ENCODE peak calls at places on chromosomes 5 and 9, in nine cellular contexts. J is Right ventricle myocardium superior; L is posterior vena cava; Z is hypothalamus; H is neuronal stem cell; I is GM04503; A is CD4-positive, CD25-positive, alpha-beta regulatory T cell; F is ACHN; W is lower leg skin. V is an unnamed sample.

GRCh38 chr9:90965141-90965910 is 163.7 kb downstream of the SYK start:
- DNase-seq in L (no peak), Z (no peak), F (no peak), J (no peak), A (no peak), W (no peak), I (no peak), H (no peak), V (no peak)

GRCh38 chr5:81626524-81626923 is 124.4 kb downstream of the SSBP2 start:
- DNase-seq in F (peak), I (peak), L (no peak), W (no peak), Z (no peak), J (no peak), H (no peak), A (no peak), V (peak)

GRCh38 chr5:98308231-98308630 is 465.2 kb upstream of the RGMB start:
- DNase-seq in F (no peak), A (no peak), H (no peak), Z (no peak), J (no peak), I (no peak), W (no peak), L (no peak), V (no peak)

GRCh38 chr9:68951879-68952659 is 61.8 kb downstream of the PRKACG start:
- DNase-seq in J (no peak), F (no peak), H (no peak), I (no peak), Z (no peak), A (no peak), W (no peak), L (no peak), V (no peak)

GRCh38 chr5:147507480-147508126 is 2.3 kb downstream of the DPYSL3 start:
- DNase-seq in A (no peak), H (no peak), F (no peak), Z (no peak), L (no peak), I (peak), W (no peak), J (no peak), V (no peak)

GRCh38 chr9:134215709-134216448 is 51.5 kb upstream of the RNU6ATAC start:
- DNase-seq in Z (no peak), I (no peak), F (no peak), A (no peak), J (peak), W (no peak), H (no peak), L (peak), V (no peak)

GRCh38 chr5:97181856-97182545 is 1.0 kb downstream of the RIOK2 start:
- DNase-seq in H (no peak), L (no peak), I (no peak), Z (no peak), F (no peak), W (no peak), A (no peak), J (no peak), V (no peak)

GRCh38 chr9:99140685-99141314 is 35.9 kb downstream of the TGFBR1 start:
- DNase-seq in J (no peak), I (no peak), W (no peak), H (peak), A (peak), Z (no peak), F (peak), L (no peak), V (peak)

GRCh38 chr9:12773562-12773961 is 1.3 kb upstream of the LURAP1L start:
- DNase-seq in Z (no peak), L (no peak), I (no peak), W (no peak), H (no peak), F (no peak), A (no peak), J (no peak), V (no peak)

GRCh38 chr9:85941966-85942912 is 1.3 kb downstream of the NAA35 start:
- DNase-seq in L (no peak), I (no peak), W (no peak), H (no peak), Z (no peak), A (no peak), J (no peak), F (no peak), V (no peak)

GRCh38 chr9:38008168-38009034 is 60.6 kb downstream of the SHB start:
- DNase-seq in W (no peak), I (peak), J (peak), L (peak), H (no peak), A (no peak), F (peak), Z (no peak), V (peak)

GRCh38 chr5:121144764-121145163 is 680.7 kb downstream of the PRR16 start:
- DNase-seq in A (no peak), J (no peak), H (no peak), I (no peak), L (no peak), Z (no peak), W (no peak), F (peak), V (no peak)

GRCh38 chr9:88959727-88960469 is 31.4 kb upstream of the S1PR3 start:
- DNase-seq in W (no peak), F (no peak), L (no peak), A (no peak), Z (no peak), I (no peak), J (no peak), H (no peak), V (no peak)

GRCh38 chr5:58751222-58751621 is 168.3 kb downstream of the RAB3C start:
- DNase-seq in F (no peak), Z (no peak), J (no peak), W (peak), A (no peak), H (no peak), I (no peak), L (no peak), V (peak)

GRCh38 chr5:143874312-143874711 is 62.4 kb downstream of the HMHB1 start:
- DNase-seq in H (no peak), F (peak), A (no peak), J (no peak), Z (no peak), L (no peak), I (no peak), W (no peak), V (no peak)

GRCh38 chr5:147613359-147613758 is 103.5 kb upstream of the DPYSL3 start:
- DNase-seq in Z (no peak), F (no peak), I (peak), A (no peak), J (no peak), W (no peak), L (no peak), H (no peak), V (no peak)

GRCh38 chr5:77230727-77231469 is 20.4 kb downstream of the PDE8B start:
- DNase-seq in L (no peak), H (no peak), F (peak), J (no peak), I (no peak), Z (no peak), A (no peak), W (no peak), V (no peak)

GRCh38 chr5:43041131-43041668 is 1.1 kb upstream of the ANXA2R start:
- DNase-seq in H (no peak), I (peak), F (peak), L (peak), W (no peak), J (peak), A (peak), Z (no peak), V (no peak)

GRCh38 chr9:114460513-114461225 is 44.6 kb downstream of the WHRN start:
- DNase-seq in W (no peak), A (no peak), H (no peak), Z (no peak), F (no peak), L (no peak), J (no peak), I (no peak), V (no peak)

GRCh38 chr5:157371655-157372471 is 88.2 kb upstream of the NIPAL4 start:
- DNase-seq in A (no peak), Z (no peak), L (no peak), W (no peak), I (peak), H (no peak), F (no peak), J (no peak), V (no peak)

GRCh38 chr9:94097788-94098413 is 13.6 kb downstream of the PTPDC1 start:
- DNase-seq in L (no peak), Z (no peak), I (peak), J (no peak), F (peak), H (no peak), A (no peak), W (no peak), V (peak)

GRCh38 chr5:38979535-38979934 is 94.7 kb downstream of the RICTOR start:
- DNase-seq in H (no peak), F (no peak), I (no peak), W (no peak), J (no peak), L (no peak), Z (no peak), A (no peak), V (no peak)

GRCh38 chr5:52983731-52984620 is 5.2 kb upstream of the ITGA2 start:
- DNase-seq in L (no peak), W (no peak), F (no peak), Z (no peak), J (no peak), I (no peak), H (no peak), A (no peak), V (no peak)

GRCh38 chr5:56356121-56356875 is 123.2 kb upstream of the ANKRD55 start:
- DNase-seq in Z (no peak), H (no peak), J (no peak), A (no peak), F (peak), W (no peak), L (no peak), I (no peak), V (no peak)

GRCh38 chr9:91777437-91777836 is 172.6 kb downstream of the ROR2 start:
- DNase-seq in W (no peak), L (no peak), A (no peak), H (no peak), F (no peak), I (peak), J (no peak), Z (no peak), V (no peak)

GRCh38 chr5:100900796-100901731 is 2.0 kb downstream of the ST8SIA4 start:
- DNase-seq in L (peak), I (no peak), F (peak), A (peak), W (peak), J (peak), H (peak), Z (no peak), V (peak)

GRCh38 chr9:14710804-14711203 is 11.7 kb downstream of the CER1 start:
- DNase-seq in I (no peak), J (no peak), H (no peak), Z (no peak), L (no peak), W (no peak), F (no peak), A (no peak), V (no peak)

GRCh38 chr5:77957-78804 is 13.8 kb upstream of the PLEKHG4B start:
- DNase-seq in I (no peak), A (no peak), F (peak), W (no peak), Z (no peak), H (peak), L (peak), J (no peak), V (peak)

GRCh38 chr5:34959323-34959722 is 30.0 kb downstream of the DNAJC21 start:
- DNase-seq in F (peak), L (no peak), Z (no peak), W (no peak), A (no peak), J (no peak), I (peak), H (no peak), V (peak)